ENCODE peak calls at places on chromosomes 12 and 14, in six cellular contexts. D, Y, K, U, F and C are unnamed samples.

GRCh38 chr12:87778065-87778464 is 251.1 kb downstream of the C12orf50 start:
- DNase-seq in D (no peak), Y (no peak), K (no peak), U (no peak), F (no peak), C (no peak)

GRCh38 chr14:93959239-93960107 is 16.9 kb downstream of the ASB2 start:
- DNase-seq in D (peak; percentile 88), Y (no peak), K (peak; percentile 91), U (no peak), F (peak; percentile 95), C (peak; percentile 95)

GRCh38 chr14:94340533-94340932 is 17.4 kb upstream of the SERPINA6 start:
- DNase-seq in D (no peak), Y (no peak), K (no peak), U (no peak), F (no peak), C (no peak)

GRCh38 chr14:76346391-76347160 is 29.4 kb upstream of the ESRRB start:
- DNase-seq in D (no peak), Y (no peak), K (no peak), U (no peak), F (no peak), C (no peak)

GRCh38 chr12:70891059-70891632 is 29.4 kb downstream of the PTPRR start:
- DNase-seq in D (no peak), Y (no peak), K (no peak), U (no peak), F (no peak), C (no peak)

GRCh38 chr12:75666980-75667359 is 155.6 kb upstream of the KRR1 start:
- DNase-seq in D (peak; percentile 54), Y (no peak), K (no peak), U (no peak), F (no peak), C (peak; percentile 84)

GRCh38 chr12:76266797-76267196 is 81.4 kb downstream of the BBS10 start:
- DNase-seq in D (no peak), Y (no peak), K (no peak), U (no peak), F (peak; percentile 20), C (peak; percentile 95)

GRCh38 chr12:124294686-124295315 is at the start of gene RFLNA:
- DNase-seq in D (no peak), Y (peak; percentile 83), K (no peak), U (peak; percentile 78), F (no peak), C (peak; percentile 55)

GRCh38 chr14:68630081-68630571 is 162.7 kb downstream of the ZFP36L1 start:
- DNase-seq in D (no peak), Y (no peak), K (no peak), U (no peak), F (no peak), C (no peak)

GRCh38 chr14:73591690-73592448 is at the start of gene ACOT4:
- DNase-seq in D (no peak), Y (peak; percentile 50), K (no peak), U (peak; percentile 77), F (peak; percentile 65), C (peak; percentile 46)

GRCh38 chr12:57182918-57183575 is 33.5 kb upstream of the NXPH4 start:
- DNase-seq in D (peak; percentile 31), Y (peak; percentile 81), K (peak; percentile 78), U (peak; percentile 96), F (peak; percentile 92), C (peak; percentile 77)

GRCh38 chr12:47767197-47767724 is 5.8 kb upstream of the SLC48A1 start:
- DNase-seq in D (peak; percentile 52), Y (peak; percentile 48), K (peak; percentile 82), U (no peak), F (peak; percentile 64), C (peak; percentile 58)

GRCh38 chr12:49984960-49985359 is 12.2 kb downstream of the AQP6 start:
- DNase-seq in D (no peak), Y (no peak), K (no peak), U (no peak), F (no peak), C (no peak)

GRCh38 chr14:105356927-105357326 is 41.4 kb upstream of the TEX22 start:
- DNase-seq in D (no peak), Y (peak; percentile 41), K (no peak), U (no peak), F (no peak), C (no peak)

GRCh38 chr12:29782821-29783772 is 645 bp downstream of the TMTC1 start:
- DNase-seq in D (no peak), Y (peak; percentile 77), K (peak; percentile 49), U (peak; percentile 48), F (peak; percentile 14), C (peak; percentile 81)

DNA sequence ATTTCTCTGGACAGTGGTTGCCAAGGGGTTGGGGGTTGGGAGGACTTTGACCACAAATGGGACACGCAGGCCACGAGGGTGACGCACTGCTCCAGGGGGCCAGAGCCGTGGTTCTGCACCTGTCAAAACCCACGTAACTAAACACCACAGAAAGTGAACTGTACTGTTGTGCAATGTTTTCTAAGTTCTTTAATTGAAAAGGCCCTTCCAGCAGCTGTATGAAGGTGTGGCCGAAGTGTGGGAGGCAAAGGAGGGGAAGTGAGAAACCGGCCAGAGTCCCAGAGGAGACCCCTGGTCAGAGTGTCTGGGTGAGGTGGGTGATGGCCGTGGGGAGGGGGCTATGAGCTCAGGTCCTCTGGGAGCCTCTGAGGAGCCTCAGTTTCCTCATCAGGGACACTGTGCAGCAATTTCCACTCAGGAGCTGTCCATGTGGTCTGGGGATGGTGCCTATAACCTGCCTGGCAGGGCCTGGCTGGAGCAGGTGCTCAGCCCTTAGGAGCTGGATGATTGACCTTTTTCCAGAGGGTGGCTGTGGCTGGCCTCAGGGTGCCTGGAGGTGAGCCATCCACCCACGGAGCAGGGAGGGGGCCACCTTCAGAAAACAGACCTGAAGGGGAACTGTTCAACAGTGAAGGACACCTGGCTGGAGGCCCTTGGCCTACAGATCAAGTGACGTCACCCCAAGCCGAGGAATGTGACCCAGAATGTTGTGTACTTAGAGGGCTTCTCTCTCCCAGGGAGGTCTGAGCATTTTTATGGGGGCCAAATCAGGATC is 9.8 kb upstream of the BDKRB2 start:
- DNase-seq in D (no peak), Y (no peak), K (no peak), U (no peak), F (no peak), C (no peak)
- H3K4me2 ChIP-seq in D (no peak overlapping the region), Y (no peak overlapping the region), K (no peak overlapping the region), U (no peak overlapping the region), F (no peak overlapping the region), C (no peak overlapping the region)

GRCh38 chr14:61489527-61489926 is 168.1 kb downstream of the PRKCH start:
- DNase-seq in D (no peak), Y (no peak), K (no peak), U (no peak), F (no peak), C (no peak)
- H3K9ac ChIP-seq in D (no peak overlapping the region), Y (no peak overlapping the region), K (no peak overlapping the region), U (no peak overlapping the region), F (no peak overlapping the region), C (no peak overlapping the region)

DNA sequence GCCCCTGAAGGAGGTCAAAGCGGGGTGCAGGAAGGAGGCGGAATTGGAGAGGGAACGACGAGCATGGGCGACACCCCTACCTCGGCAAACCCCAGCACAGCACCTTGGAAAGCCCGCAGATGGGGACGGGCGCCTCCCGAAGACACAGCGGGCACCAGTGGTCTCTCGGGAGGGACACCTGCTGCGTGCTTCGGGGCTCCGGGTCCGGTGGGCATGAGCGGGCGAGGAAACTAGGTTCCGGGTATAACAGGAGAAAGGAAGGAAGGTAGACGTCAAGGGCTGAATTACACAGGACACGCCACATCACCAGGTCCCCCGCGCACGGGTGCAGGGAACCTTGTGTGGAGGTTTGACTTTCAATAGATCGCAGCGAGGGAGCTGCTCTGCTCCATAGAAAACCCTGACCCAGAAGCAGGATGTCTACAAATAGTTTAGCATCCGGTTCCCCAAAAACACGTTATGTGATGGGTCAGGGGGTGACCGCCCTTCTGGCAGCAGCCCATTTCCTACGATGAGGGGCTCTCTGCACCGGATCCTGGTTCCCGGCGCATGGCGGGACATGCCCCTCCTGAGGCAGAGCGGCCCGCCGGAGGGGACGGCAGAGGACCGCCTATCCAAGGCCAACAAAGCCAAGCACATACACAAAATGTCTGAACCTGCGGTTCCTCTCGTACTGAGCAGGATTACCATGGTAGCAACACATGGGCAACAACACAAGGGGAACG is 196.9 kb downstream of the ALG10 start:
- DNase-seq in D (no peak), Y (no peak), K (no peak), U (peak; percentile 10), F (no peak), C (no peak)
- TF ChIP-seq EZH2phosphoT487 in D (no peak), Y (no peak), K (no peak), U (no peak), F (no peak), C (no peak)

DNA sequence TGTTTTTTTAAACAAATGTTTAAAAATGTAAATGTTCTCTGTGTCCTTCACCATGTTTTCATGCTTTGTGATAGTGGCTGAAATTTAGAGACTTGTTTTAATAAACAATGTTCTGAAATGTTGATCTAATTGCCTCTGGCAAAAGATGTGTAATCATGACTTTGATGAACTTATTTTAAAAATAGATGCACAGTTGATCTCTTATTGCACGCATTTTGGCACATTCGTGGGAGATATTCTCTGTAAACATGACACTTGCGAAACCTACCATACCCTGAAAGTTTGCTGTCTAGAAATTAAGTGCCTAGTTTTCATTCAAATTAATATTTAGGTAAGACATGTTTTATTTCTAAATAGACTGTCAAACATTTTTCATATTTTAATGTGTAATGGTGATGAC is 119.7 kb upstream of the DNM1L start:
- DNase-seq in D (no peak), Y (no peak), K (peak; percentile 21), U (no peak), F (no peak), C (peak; percentile 33)
- H3K4me2 ChIP-seq in D (no peak overlapping the region), Y (peak overlapping the region; percentile 49), K (peak overlapping the region; percentile 84), U (no peak overlapping the region), F (no peak overlapping the region), C (peak overlapping the region; percentile 79)

GRCh38 chr14:100018054-100018453 is 47.2 kb upstream of the EVL start:
- DNase-seq in D (no peak), Y (no peak), K (no peak), U (no peak), F (no peak), C (no peak)

GRCh38 chr14:100020623-100021022 is 44.6 kb upstream of the EVL start:
- DNase-seq in D (no peak), Y (no peak), K (no peak), U (no peak), F (no peak), C (no peak)

GRCh38 chr14:100019156-100019882 is 45.9 kb upstream of the EVL start:
- DNase-seq in D (no peak), Y (peak; percentile 67), K (no peak), U (peak; percentile 62), F (no peak), C (no peak)

GRCh38 chr14:100017578-100017977 is 47.6 kb upstream of the EVL start:
- DNase-seq in D (no peak), Y (no peak), K (no peak), U (no peak), F (no peak), C (peak; percentile 46)

GRCh38 chr14:100018482-100018881 is 46.7 kb upstream of the EVL start:
- DNase-seq in D (no peak), Y (no peak), K (no peak), U (no peak), F (peak; percentile 40), C (no peak)
- H3K9ac ChIP-seq in D (no peak overlapping the region), Y (no peak overlapping the region), K (no peak overlapping the region), U (no peak overlapping the region), F (no peak overlapping the region), C (no peak overlapping the region)

DNA sequence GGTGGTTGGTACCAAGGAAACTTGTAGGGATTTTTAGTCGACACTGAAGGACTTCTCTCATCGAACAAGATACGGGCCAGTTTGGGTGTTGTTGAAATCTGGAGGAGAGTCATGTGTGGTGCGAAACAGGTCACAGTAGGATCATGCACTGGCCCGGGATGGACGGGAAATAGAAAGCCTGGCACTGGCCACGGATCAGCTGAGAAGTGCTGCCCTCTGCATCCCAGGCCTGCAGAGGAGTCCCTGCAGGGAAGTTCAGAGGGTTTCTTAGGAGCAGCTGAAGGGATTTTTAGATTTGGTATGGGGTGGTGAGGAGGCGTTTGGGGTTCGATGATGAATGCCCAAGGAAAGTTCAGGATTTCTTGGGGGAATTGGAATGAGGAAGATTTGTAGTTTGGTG is 63.1 kb downstream of the TSPAN9 start:
- DNase-seq in D (no peak), Y (no peak), K (no peak), U (no peak), F (no peak), C (no peak)
- TF ChIP-seq EZH2phosphoT487 in D (no peak), Y (no peak), K (no peak), U (no peak), F (no peak), C (no peak)